ENCODE peak calls at places on chromosome X, in eight cellular contexts. F is MM.1S, I is body of pancreas, Q is keratinocyte, X is tibial nerve, P is H9, H is breast epithelium, A is heart left ventricle. O is an unnamed sample.
A peak's percentile ranks its signal among the peaks of the same experiment; 100 is the strongest.

GRCh38 chrX:110317079-110317819 is 636 bp downstream of the AMMECR1 start:
- DNase-seq in I (peak; percentile 6), Q (no peak), H (peak; percentile 42), F (peak; percentile 24), P (no peak), A (peak; percentile 29), X (no peak), O (no peak)

GRCh38 chrX:41721590-41721989 is 2.4 kb upstream of the GPR82 start:
- DNase-seq in Q (no peak), P (no peak), I (no peak), A (no peak), X (no peak), F (no peak), H (no peak), O (no peak)

GRCh38 chrX:56233682-56234081 is 1.5 kb downstream of the KLF8 start:
- DNase-seq in P (peak; percentile 84), F (no peak), I (peak; percentile 56), Q (peak; percentile 15), A (peak; percentile 71), H (peak; percentile 63), X (peak; percentile 24), O (peak; percentile 51)

GRCh38 chrX:76279007-76279406 is 106.1 kb downstream of the PBDC1 start:
- DNase-seq in P (peak; percentile 39), Q (no peak), F (peak; percentile 60), H (no peak), X (no peak), A (no peak), I (peak; percentile 47), O (no peak)

GRCh38 chrX:71111141-71111843 is at the start of gene IL2RG:
- DNase-seq in F (peak; percentile 85), H (no peak), X (no peak), P (no peak), A (no peak), Q (no peak), I (peak; percentile 28), O (no peak)

GRCh38 chrX:110384490-110384889 is 25.8 kb downstream of the RTL9 start:
- DNase-seq in F (no peak), Q (peak; percentile 42), I (no peak), H (no peak), P (no peak), A (no peak), X (no peak), O (no peak)

GRCh38 chrX:38236901-38237615 is 16.4 kb upstream of the SRPX start:
- DNase-seq in Q (no peak), F (no peak), P (no peak), I (no peak), X (no peak), H (no peak), A (no peak), O (no peak)

GRCh38 chrX:140697618-140698017 is 11.9 kb upstream of the LINC00632 start:
- DNase-seq in H (no peak), A (no peak), X (no peak), I (no peak), P (no peak), F (no peak), Q (no peak), O (no peak)

GRCh38 chrX:103329991-103330390 is at the start of gene TCEAL7:
- DNase-seq in H (no peak), Q (no peak), P (peak; percentile 59), A (no peak), F (no peak), I (no peak), X (no peak), O (no peak)

GRCh38 chrX:2397648-2398340 is 103.0 kb downstream of the DHRSX start:
- DNase-seq in I (no peak), X (no peak), A (no peak), P (no peak), H (no peak), Q (no peak), F (no peak), O (no peak)

GRCh38 chrX:124328765-124329164 is 3.7 kb upstream of the TEX13D start:
- DNase-seq in H (no peak), A (no peak), I (no peak), P (no peak), X (no peak), Q (peak; percentile 50), F (no peak), O (no peak)

GRCh38 chrX:44234116-44234515 is 109.4 kb downstream of the EFHC2 start:
- DNase-seq in Q (no peak), H (no peak), P (no peak), I (no peak), X (no peak), F (no peak), A (no peak), O (no peak)

GRCh38 chrX:126165721-126166401 is at the start of gene DCAF12L2:
- DNase-seq in F (no peak), X (no peak), P (peak; percentile 47), H (no peak), I (no peak), Q (no peak), A (peak; percentile 27), O (no peak)

GRCh38 chrX:40151211-40152172 is 53.7 kb upstream of the BCOR start:
- DNase-seq in Q (no peak), A (no peak), H (no peak), I (no peak), P (peak; percentile 50), X (no peak), F (no peak), O (peak; percentile 71)

GRCh38 chrX:40148439-40149285 is 50.9 kb upstream of the BCOR start:
- DNase-seq in A (no peak), Q (no peak), P (peak; percentile 56), I (no peak), H (no peak), X (no peak), F (no peak), O (no peak)

GRCh38 chrX:40152173-40152705 is 54.5 kb upstream of the BCOR start:
- DNase-seq in I (no peak), A (peak; percentile 57), P (peak; percentile 65), Q (no peak), H (no peak), F (no peak), X (no peak), O (no peak)

GRCh38 chrX:40149286-40150175 is 51.8 kb upstream of the BCOR start:
- DNase-seq in A (peak; percentile 46), X (no peak), F (no peak), Q (no peak), I (no peak), P (peak; percentile 49), H (no peak), O (no peak)

GRCh38 chrX:40150503-40150902 is 52.7 kb upstream of the BCOR start:
- DNase-seq in I (no peak), H (no peak), P (no peak), Q (no peak), X (no peak), F (no peak), A (no peak), O (no peak)
- H3K27ac ChIP-seq in I (no peak overlapping the region), H (no peak overlapping the region), P (no peak overlapping the region), Q (no peak overlapping the region), X (no peak overlapping the region), F (no peak overlapping the region), A (no peak overlapping the region), O (no peak overlapping the region)

DNA sequence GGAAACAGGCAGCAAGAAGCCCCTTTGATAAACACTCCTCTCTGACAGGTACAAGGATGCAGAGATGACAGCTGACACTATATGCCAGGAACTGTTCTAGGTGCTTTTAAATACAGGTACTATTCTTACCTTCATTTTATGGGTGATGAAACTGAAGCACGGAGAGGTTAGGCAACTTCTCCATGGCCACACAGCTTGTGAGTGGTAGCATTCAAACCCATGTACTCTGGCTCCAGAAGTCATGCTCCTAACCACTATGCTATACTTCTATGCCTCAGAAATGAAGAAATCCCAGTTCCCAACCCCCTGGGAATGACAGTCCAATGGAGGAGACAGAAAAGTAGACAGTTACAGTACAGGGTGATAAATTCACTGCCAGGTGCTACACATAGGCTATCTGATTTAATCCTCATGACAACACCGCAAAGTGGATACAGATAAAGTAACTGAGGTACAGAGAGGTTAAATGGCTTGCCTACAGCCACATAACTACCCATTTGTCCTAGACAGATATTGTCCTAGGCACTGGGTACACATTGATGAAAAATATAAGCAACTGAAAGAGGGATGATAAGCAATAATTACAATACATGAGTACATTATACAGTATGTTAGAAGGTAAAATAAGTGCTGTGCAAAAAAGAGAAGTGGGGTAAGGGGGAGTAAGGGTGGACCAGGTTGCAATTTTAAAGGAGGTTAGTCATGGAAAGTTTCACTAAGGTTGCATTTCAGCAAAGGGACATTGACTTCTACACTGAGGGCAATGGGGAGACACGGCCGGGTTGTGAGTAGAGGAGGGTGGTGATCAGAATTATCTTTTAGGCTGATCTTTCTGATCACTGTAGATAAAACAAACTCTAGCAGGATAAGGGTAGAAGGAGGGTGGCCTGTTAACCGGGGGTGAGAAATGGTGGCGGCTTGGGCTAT is 1.6 kb upstream of the F8 start:
- DNase-seq in P (no peak), H (no peak), F (no peak), Q (no peak), I (no peak), A (no peak), X (no peak), O (no peak)
- H3K4me1 ChIP-seq in P (no peaks in the 10 kb centered on the region), H (no peaks in the 10 kb centered on the region), F (no peaks in the 10 kb centered on the region), Q (peaks cover 5% of the 10 kb centered on the region), I (peaks cover 20% of the 10 kb centered on the region), A (peaks cover 12% of the 10 kb centered on the region), X (no peaks in the 10 kb centered on the region), O (peaks cover 11% of the 10 kb centered on the region)

GRCh38 chrX:72348247-72348979 is 42.7 kb upstream of the CITED1 start:
- DNase-seq in P (no peak), X (no peak), Q (no peak), A (no peak), I (no peak), H (no peak), F (no peak), O (no peak)

GRCh38 chrX:72351606-72352338 is 46.1 kb upstream of the CITED1 start:
- DNase-seq in F (no peak), I (no peak), H (no peak), Q (no peak), X (no peak), A (no peak), P (no peak), O (no peak)

GRCh38 chrX:72347366-72347765 is 41.7 kb upstream of the CITED1 start:
- DNase-seq in X (no peak), P (no peak), I (no peak), F (no peak), H (no peak), A (no peak), Q (no peak), O (no peak)

GRCh38 chrX:72346306-72346949 is 40.7 kb upstream of the CITED1 start:
- DNase-seq in Q (no peak), H (no peak), X (no peak), P (peak; percentile 53), I (no peak), A (no peak), F (no peak), O (no peak)

DNA sequence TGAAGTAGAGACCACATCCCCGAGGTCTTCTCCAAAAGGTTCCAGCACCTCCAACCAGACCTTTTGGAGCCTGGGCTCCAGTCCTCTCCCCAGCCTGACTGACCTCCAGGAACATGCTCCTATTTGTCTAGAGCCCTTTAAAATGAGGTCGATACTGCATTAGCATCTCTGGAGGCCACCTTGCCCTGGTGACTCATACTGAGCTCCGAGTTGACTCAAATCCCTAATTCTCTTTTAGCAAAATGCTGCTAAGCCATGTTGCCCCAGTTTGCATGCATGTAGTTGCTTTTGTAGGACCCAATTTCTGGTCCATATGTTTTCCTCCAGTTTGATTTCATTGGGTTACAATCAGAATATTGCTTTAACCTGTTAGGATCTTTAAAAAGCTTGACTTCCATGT is 43.5 kb upstream of the CITED1 start:
- DNase-seq in H (no peak), I (no peak), X (no peak), Q (no peak), A (no peak), P (no peak), F (no peak), O (no peak)
- H3K27ac ChIP-seq in H (no peak overlapping the region), I (no peak overlapping the region), X (no peak overlapping the region), Q (no peak overlapping the region), A (no peak overlapping the region), P (no peak overlapping the region), F (no peak overlapping the region), O (no peak overlapping the region)

GRCh38 chrX:50888884-50889283 is 21.7 kb upstream of the BMP15 start:
- DNase-seq in F (no peak), I (no peak), A (no peak), X (no peak), H (no peak), Q (no peak), P (no peak), O (no peak)
- H3K4me1 ChIP-seq in F (no peaks in the 10 kb centered on the region), I (no peaks in the 10 kb centered on the region), A (no peaks in the 10 kb centered on the region), X (no peaks in the 10 kb centered on the region), H (no peaks in the 10 kb centered on the region), Q (no peaks in the 10 kb centered on the region), P (no peaks in the 10 kb centered on the region), O (no peaks in the 10 kb centered on the region)

O was measured in gastrocnemius medialis.